ENCODE peak calls at places on chromosomes 13 and 19, in four cellular contexts. One of them, this sample, is unnamed.

GRCh38 chr19:5478241-5478924 is 23.2 kb downstream of the ZNRF4 start:
- DNase-seq in ACHN: no peak
- DNase-seq in GM06990: no peak
- DNase-seq in frontal cortex: no peak
- DNase-seq in this sample: no peak

GRCh38 chr13:50124536-50125305 is 109.5 kb downstream of the KCNRG start:
- DNase-seq in frontal cortex: peak; percentile 30
- DNase-seq in GM06990: peak; percentile 86
- DNase-seq in ACHN: peak; percentile 54
- DNase-seq in this sample: no peak

GRCh38 chr13:78339927-78340326 is 263.4 kb downstream of the POU4F1 start:
- DNase-seq in ACHN: no peak
- DNase-seq in frontal cortex: no peak
- DNase-seq in GM06990: no peak
- DNase-seq in this sample: no peak

GRCh38 chr19:3692141-3693029 is 7.9 kb downstream of the PIP5K1C start:
- DNase-seq in ACHN: no peak
- DNase-seq in GM06990: no peak
- DNase-seq in frontal cortex: no peak
- DNase-seq in this sample: no peak

GRCh38 chr19:55041627-55042343 is 3.7 kb upstream of the GP6 start:
- DNase-seq in frontal cortex: no peak
- DNase-seq in ACHN: no peak
- DNase-seq in GM06990: no peak
- DNase-seq in this sample: no peak

GRCh38 chr13:79289557-79289956 is 116.5 kb downstream of the RBM26 start:
- DNase-seq in frontal cortex: no peak
- DNase-seq in GM06990: no peak
- DNase-seq in ACHN: no peak
- DNase-seq in this sample: no peak

GRCh38 chr13:19888799-19889198 is 25.4 kb upstream of the ZMYM5 start:
- DNase-seq in ACHN: peak; percentile 11
- DNase-seq in GM06990: no peak
- DNase-seq in frontal cortex: no peak
- DNase-seq in this sample: peak; percentile 4

GRCh38 chr13:35855531-35856019 is 275.6 kb downstream of the DCLK1 start:
- DNase-seq in GM06990: no peak
- DNase-seq in ACHN: peak; percentile 52
- DNase-seq in frontal cortex: peak; percentile 24
- DNase-seq in this sample: peak; percentile 26

GRCh38 chr13:76992548-76993001 is 694 bp downstream of the CLN5 start:
- DNase-seq in frontal cortex: no peak
- DNase-seq in GM06990: peak; percentile 49
- DNase-seq in ACHN: peak; percentile 11
- DNase-seq in this sample: no peak

GRCh38 chr19:56105090-56105701 is 15.9 kb downstream of the ZNF787 start:
- DNase-seq in GM06990: no peak
- DNase-seq in frontal cortex: peak; percentile 76
- DNase-seq in ACHN: no peak
- DNase-seq in this sample: no peak

GRCh38 chr19:51259348-51260245 is 8.7 kb downstream of the SIGLECL1 start:
- DNase-seq in GM06990: no peak
- DNase-seq in ACHN: peak; percentile 25
- DNase-seq in frontal cortex: no peak
- DNase-seq in this sample: peak; percentile 48

GRCh38 chr13:110646442-110647364 is 31.4 kb downstream of the NAXD start:
- DNase-seq in GM06990: no peak
- DNase-seq in ACHN: no peak
- DNase-seq in frontal cortex: no peak
- DNase-seq in this sample: no peak

GRCh38 chr19:29741776-29742175 is 26.7 kb upstream of the C19orf12 start:
- DNase-seq in ACHN: no peak
- DNase-seq in GM06990: no peak
- DNase-seq in frontal cortex: no peak
- DNase-seq in this sample: no peak

GRCh38 chr13:39910833-39911232 is 255.4 kb downstream of the COG6 start:
- DNase-seq in ACHN: no peak
- DNase-seq in GM06990: no peak
- DNase-seq in frontal cortex: no peak
- DNase-seq in this sample: no peak

GRCh38 chr13:72379581-72379980 is 347.8 kb downstream of the MZT1 start:
- DNase-seq in ACHN: no peak
- DNase-seq in frontal cortex: no peak
- DNase-seq in GM06990: no peak
- DNase-seq in this sample: no peak

GRCh38 chr13:66358564-66358963 is 871.6 kb downstream of the PCDH9 start:
- DNase-seq in frontal cortex: no peak
- DNase-seq in GM06990: no peak
- DNase-seq in ACHN: no peak
- DNase-seq in this sample: no peak

GRCh38 chr19:17811103-17811502 is 10.2 kb downstream of the INSL3 start:
- DNase-seq in ACHN: no peak
- DNase-seq in GM06990: no peak
- DNase-seq in frontal cortex: no peak
- DNase-seq in this sample: no peak

GRCh38 chr13:98504371-98504963 is 72.4 kb downstream of the STK24 start:
- DNase-seq in ACHN: no peak
- DNase-seq in GM06990: no peak
- DNase-seq in frontal cortex: no peak
- DNase-seq in this sample: no peak

GRCh38 chr13:40589285-40590109 is 76.9 kb downstream of the FOXO1 start:
- DNase-seq in ACHN: no peak
- DNase-seq in frontal cortex: peak; percentile 36
- DNase-seq in GM06990: peak; percentile 79
- DNase-seq in this sample: peak; percentile 79

GRCh38 chr13:73480784-73481183 is 422.0 kb downstream of the KLF5 start:
- DNase-seq in GM06990: no peak
- DNase-seq in frontal cortex: no peak
- DNase-seq in ACHN: no peak
- DNase-seq in this sample: no peak